ENCODE peak calls at places on chromosomes 1 and 21, in six cellular contexts. One of them, this sample, is unnamed.

GRCh38 chr1:47223174-47223920 is 8.7 kb downstream of the TAL1 start:
- DNase-seq in GM23248: no peak
- DNase-seq in neuronal stem cell: no peak
- DNase-seq in fibroblast of the aortic adventitia: no peak
- DNase-seq in HCT116: no peak
- DNase-seq in AG10803: no peak
- DNase-seq in this sample: no peak

GRCh38 chr1:76764638-76765572 is 102.4 kb upstream of the ST6GALNAC5 start:
- DNase-seq in neuronal stem cell: no peak
- DNase-seq in fibroblast of the aortic adventitia: no peak
- DNase-seq in HCT116: no peak
- DNase-seq in GM23248: peak
- DNase-seq in AG10803: no peak
- DNase-seq in this sample: peak

GRCh38 chr1:25774921-25775774 is 24.8 kb upstream of the SELENON start:
- DNase-seq in HCT116: no peak
- DNase-seq in neuronal stem cell: no peak
- DNase-seq in fibroblast of the aortic adventitia: no peak
- DNase-seq in AG10803: no peak
- DNase-seq in GM23248: no peak
- DNase-seq in this sample: no peak

GRCh38 chr1:231193710-231194340 is 32.0 kb downstream of the TRIM67 start:
- DNase-seq in fibroblast of the aortic adventitia: no peak
- DNase-seq in AG10803: no peak
- DNase-seq in GM23248: no peak
- DNase-seq in neuronal stem cell: no peak
- DNase-seq in HCT116: no peak
- DNase-seq in this sample: no peak

GRCh38 chr1:209384710-209385550 is 198.6 kb upstream of the CAMK1G start:
- DNase-seq in fibroblast of the aortic adventitia: no peak
- DNase-seq in AG10803: no peak
- DNase-seq in neuronal stem cell: no peak
- DNase-seq in HCT116: no peak
- DNase-seq in GM23248: no peak
- DNase-seq in this sample: no peak

GRCh38 chr1:224670506-224670905 is 54.4 kb downstream of the CNIH3 start:
- DNase-seq in HCT116: no peak
- DNase-seq in AG10803: peak
- DNase-seq in neuronal stem cell: no peak
- DNase-seq in fibroblast of the aortic adventitia: peak
- DNase-seq in GM23248: peak
- DNase-seq in this sample: no peak

GRCh38 chr1:219660666-219661463 is 48.0 kb upstream of the ZC3H11B start:
- DNase-seq in neuronal stem cell: peak
- DNase-seq in HCT116: peak
- DNase-seq in AG10803: peak
- DNase-seq in fibroblast of the aortic adventitia: peak
- DNase-seq in GM23248: peak
- DNase-seq in this sample: peak

GRCh38 chr1:20109223-20109856 is 10.0 kb downstream of the PLA2G2D start:
- DNase-seq in AG10803: no peak
- DNase-seq in HCT116: peak
- DNase-seq in GM23248: no peak
- DNase-seq in neuronal stem cell: no peak
- DNase-seq in fibroblast of the aortic adventitia: no peak
- DNase-seq in this sample: no peak

GRCh38 chr1:209850342-209850979 is 22.7 kb downstream of the UTP25 start:
- DNase-seq in neuronal stem cell: no peak
- DNase-seq in fibroblast of the aortic adventitia: peak
- DNase-seq in AG10803: peak
- DNase-seq in HCT116: peak
- DNase-seq in GM23248: peak
- DNase-seq in this sample: no peak

GRCh38 chr1:42176902-42177519 is 12.5 kb upstream of the GUCA2A start:
- DNase-seq in neuronal stem cell: peak
- DNase-seq in fibroblast of the aortic adventitia: peak
- DNase-seq in GM23248: peak
- DNase-seq in AG10803: peak
- DNase-seq in HCT116: no peak
- DNase-seq in this sample: no peak

GRCh38 chr1:55359611-55360010 is 144.4 kb upstream of the USP24 start:
- DNase-seq in neuronal stem cell: no peak
- DNase-seq in fibroblast of the aortic adventitia: no peak
- DNase-seq in HCT116: no peak
- DNase-seq in GM23248: no peak
- DNase-seq in AG10803: peak
- DNase-seq in this sample: no peak

GRCh38 chr21:44517175-44517899 is 22.7 kb downstream of the KRTAP10-1 start:
- DNase-seq in fibroblast of the aortic adventitia: peak
- DNase-seq in HCT116: peak
- DNase-seq in GM23248: peak
- DNase-seq in AG10803: no peak
- DNase-seq in neuronal stem cell: no peak
- DNase-seq in this sample: peak

GRCh38 chr21:24759348-24760118 is 847.7 kb downstream of the MRPL39 start:
- DNase-seq in AG10803: no peak
- DNase-seq in GM23248: no peak
- DNase-seq in fibroblast of the aortic adventitia: no peak
- DNase-seq in neuronal stem cell: no peak
- DNase-seq in HCT116: no peak
- DNase-seq in this sample: no peak

GRCh38 chr1:98277111-98277510 is 356.3 kb upstream of the DPYD start:
- DNase-seq in fibroblast of the aortic adventitia: peak
- DNase-seq in HCT116: no peak
- DNase-seq in neuronal stem cell: no peak
- DNase-seq in AG10803: peak
- DNase-seq in GM23248: peak
- DNase-seq in this sample: no peak

GRCh38 chr1:181608951-181609350 is 125.6 kb downstream of the CACNA1E start:
- DNase-seq in HCT116: no peak
- DNase-seq in GM23248: no peak
- DNase-seq in fibroblast of the aortic adventitia: no peak
- DNase-seq in AG10803: no peak
- DNase-seq in neuronal stem cell: no peak
- DNase-seq in this sample: no peak

GRCh38 chr1:225847610-225848009 is 34.6 kb downstream of the TMEM63A start:
- DNase-seq in GM23248: no peak
- DNase-seq in HCT116: no peak
- DNase-seq in AG10803: no peak
- DNase-seq in neuronal stem cell: no peak
- DNase-seq in fibroblast of the aortic adventitia: no peak
- DNase-seq in this sample: no peak

GRCh38 chr1:27600500-27601175 is 3.3 kb downstream of the AHDC1 start:
- DNase-seq in HCT116: no peak
- DNase-seq in GM23248: no peak
- DNase-seq in AG10803: no peak
- DNase-seq in neuronal stem cell: no peak
- DNase-seq in fibroblast of the aortic adventitia: no peak
- DNase-seq in this sample: no peak

GRCh38 chr1:27026621-27027574 is 14.2 kb upstream of the TENT5B start:
- DNase-seq in GM23248: peak
- DNase-seq in neuronal stem cell: no peak
- DNase-seq in AG10803: peak
- DNase-seq in HCT116: peak
- DNase-seq in fibroblast of the aortic adventitia: peak
- DNase-seq in this sample: peak

GRCh38 chr1:202671388-202671787 is 38.9 kb downstream of the SYT2 start:
- DNase-seq in AG10803: no peak
- DNase-seq in GM23248: peak
- DNase-seq in HCT116: no peak
- DNase-seq in neuronal stem cell: no peak
- DNase-seq in fibroblast of the aortic adventitia: peak
- DNase-seq in this sample: no peak

DNA sequence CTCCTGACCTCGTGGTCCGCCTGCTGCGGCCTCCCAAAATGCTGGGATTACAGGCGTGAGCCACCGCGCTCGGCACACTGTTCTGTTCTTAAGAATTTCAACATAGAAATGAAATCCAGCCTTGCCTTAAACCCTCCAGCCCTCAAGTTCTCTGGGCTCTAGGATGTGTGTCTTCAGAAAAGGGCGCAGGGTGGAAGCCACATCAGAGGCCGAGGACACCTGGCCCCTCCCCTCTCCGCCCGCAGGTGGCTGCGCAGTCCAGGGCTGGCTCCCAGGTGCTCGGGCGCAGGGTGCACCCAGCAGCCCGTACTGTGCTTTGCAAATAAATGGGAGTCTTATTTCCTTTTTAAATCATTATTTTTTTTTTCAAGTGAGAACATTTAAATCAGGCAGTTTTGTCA is 2.0 kb upstream of the C1orf174 start:
- DNase-seq in neuronal stem cell: no peak
- DNase-seq in GM23248: no peak
- DNase-seq in AG10803: no peak
- DNase-seq in HCT116: no peak
- DNase-seq in fibroblast of the aortic adventitia: no peak
- DNase-seq in this sample: peak
- H3K4me3 ChIP-seq in neuronal stem cell: no peak
- H3K4me3 ChIP-seq in GM23248: no peak
- H3K4me3 ChIP-seq in AG10803: no peak
- H3K4me3 ChIP-seq in HCT116: no peak
- H3K4me3 ChIP-seq in fibroblast of the aortic adventitia: no peak
- H3K4me3 ChIP-seq in this sample: no peak

DNA sequence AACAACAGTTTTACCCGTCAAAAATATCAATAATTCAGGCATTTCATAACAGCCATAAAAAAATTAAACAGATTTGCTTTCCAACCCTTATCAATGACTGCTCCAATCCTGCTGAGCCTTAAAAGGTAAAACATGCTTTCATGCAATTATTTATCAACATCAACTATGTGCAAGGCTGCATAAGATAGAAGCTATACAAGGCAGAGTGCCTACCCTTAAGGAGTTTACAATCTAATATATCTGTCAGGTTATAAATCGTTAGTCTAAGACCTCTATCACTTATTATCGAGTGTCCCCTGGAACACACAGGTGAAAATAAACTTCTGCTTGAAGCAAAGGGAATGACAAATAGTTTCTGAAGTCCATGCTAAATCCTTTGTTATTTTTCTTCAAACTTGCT is 1.8 kb downstream of the ERRFI1 start:
- DNase-seq in fibroblast of the aortic adventitia: no peak
- DNase-seq in AG10803: no peak
- DNase-seq in HCT116: no peak
- DNase-seq in GM23248: no peak
- DNase-seq in neuronal stem cell: no peak
- DNase-seq in this sample: no peak
- H3K4me3 ChIP-seq in fibroblast of the aortic adventitia: peak
- H3K4me3 ChIP-seq in AG10803: peak
- H3K4me3 ChIP-seq in HCT116: peak
- H3K4me3 ChIP-seq in GM23248: peak
- H3K4me3 ChIP-seq in neuronal stem cell: peak
- H3K4me3 ChIP-seq in this sample: peak

GRCh38 chr1:240827786-240828185 is 215.8 kb upstream of the GREM2 start:
- DNase-seq in AG10803: peak
- DNase-seq in neuronal stem cell: no peak
- DNase-seq in HCT116: no peak
- DNase-seq in GM23248: peak
- DNase-seq in fibroblast of the aortic adventitia: no peak
- DNase-seq in this sample: no peak
- H3K4me3 ChIP-seq in AG10803: no peak
- H3K4me3 ChIP-seq in neuronal stem cell: no peak
- H3K4me3 ChIP-seq in HCT116: no peak
- H3K4me3 ChIP-seq in GM23248: no peak
- H3K4me3 ChIP-seq in fibroblast of the aortic adventitia: no peak
- H3K4me3 ChIP-seq in this sample: no peak

DNA sequence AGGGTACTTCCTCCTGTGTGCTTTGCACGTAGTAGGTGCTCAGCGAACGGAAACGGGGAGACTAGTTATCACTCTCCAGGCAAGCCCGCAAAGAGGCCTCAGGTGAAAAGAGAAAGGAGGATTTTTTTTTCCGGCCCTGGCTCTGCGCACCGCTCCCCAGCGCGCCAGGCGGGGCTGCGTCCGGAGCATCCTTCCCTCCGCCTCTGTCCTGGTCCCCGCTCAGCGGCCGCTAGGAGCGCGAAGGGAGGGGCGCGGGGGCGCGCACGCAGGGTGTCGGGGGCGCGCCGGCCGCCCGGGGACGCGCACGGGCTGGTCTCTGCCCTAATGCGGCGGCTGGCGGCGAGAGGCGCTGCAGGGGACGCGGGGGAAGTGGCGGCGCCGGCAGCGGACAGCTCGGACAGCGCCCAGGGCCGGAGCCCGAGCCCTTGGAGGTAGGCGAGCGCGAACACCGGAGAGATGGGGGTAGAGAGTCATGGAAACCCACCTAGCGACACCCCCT is 42.3 kb upstream of the NFASC start:
- DNase-seq in GM23248: peak
- DNase-seq in neuronal stem cell: peak
- DNase-seq in fibroblast of the aortic adventitia: peak
- DNase-seq in HCT116: no peak
- DNase-seq in AG10803: peak
- DNase-seq in this sample: peak
- H3K4me3 ChIP-seq in GM23248: peak
- H3K4me3 ChIP-seq in neuronal stem cell: peak
- H3K4me3 ChIP-seq in fibroblast of the aortic adventitia: peak
- H3K4me3 ChIP-seq in HCT116: no peak
- H3K4me3 ChIP-seq in AG10803: peak
- H3K4me3 ChIP-seq in this sample: peak